ENCODE peak calls at places on chromosome 10, in four cellular contexts. J, D, Z and O are unnamed samples.

GRCh38 chr10:50653142-50653541 is 29.4 kb upstream of the SGMS1 start:
- DNase-seq in J (peak), D (no peak), Z (no peak), O (peak)

GRCh38 chr10:119829429-119829828 is 43.2 kb downstream of the MCMBP start:
- DNase-seq in J (no peak), D (no peak), Z (no peak), O (no peak)

GRCh38 chr10:97180367-97180763 is 5.4 kb downstream of the SLIT1 start:
- DNase-seq in J (no peak), D (no peak), Z (no peak), O (no peak)

GRCh38 chr10:74176380-74177139 is 25.5 kb downstream of the ADK start:
- DNase-seq in J (peak), D (peak), Z (peak), O (peak)

GRCh38 chr10:98555011-98555619 is 108.4 kb upstream of the HPS1 start:
- DNase-seq in J (no peak), D (no peak), Z (no peak), O (no peak)

GRCh38 chr10:31620236-31621151 is 301.5 kb downstream of the ZEB1 start:
- DNase-seq in J (peak), D (peak), Z (no peak), O (no peak)

GRCh38 chr10:72278668-72279393 is 5.1 kb downstream of the DDIT4 start:
- DNase-seq in J (no peak), D (no peak), Z (no peak), O (no peak)

GRCh38 chr10:108877130-108877529 is 1046.2 kb downstream of the XPNPEP1 start:
- DNase-seq in J (peak), D (no peak), Z (no peak), O (no peak)

GRCh38 chr10:72104472-72105097 is 16.2 kb upstream of the SPOCK2 start:
- DNase-seq in J (no peak), D (no peak), Z (no peak), O (no peak)

GRCh38 chr10:114541081-114541833 is 116.8 kb downstream of the ABLIM1 start:
- DNase-seq in J (peak), D (peak), Z (no peak), O (peak)

GRCh38 chr10:14584643-14585042 is 190.1 kb downstream of the FAM107B start:
- DNase-seq in J (no peak), D (no peak), Z (no peak), O (no peak)

GRCh38 chr10:80158598-80159127 is 26.1 kb downstream of the PLAC9 start:
- DNase-seq in J (peak), D (peak), Z (no peak), O (no peak)

GRCh38 chr10:42961156-42961589 is 115.7 kb upstream of the RET start:
- DNase-seq in J (no peak), D (no peak), Z (no peak), O (no peak)

GRCh38 chr10:76429331-76429625 is 997.9 kb downstream of the LRMDA start:
- DNase-seq in J (no peak), D (no peak), Z (no peak), O (no peak)

GRCh38 chr10:102400061-102400460 is 4.6 kb downstream of the NFKB2 start:
- DNase-seq in J (no peak), D (no peak), Z (no peak), O (no peak)

GRCh38 chr10:80612261-80612660 is 74.6 kb downstream of the SH2D4B start:
- DNase-seq in J (no peak), D (no peak), Z (no peak), O (no peak)

GRCh38 chr10:63887026-63887589 is 365.9 kb downstream of the REEP3 start:
- DNase-seq in J (no peak), D (no peak), Z (no peak), O (no peak)

GRCh38 chr10:10315989-10316388 is 701.7 kb upstream of the CELF2 start:
- DNase-seq in J (no peak), D (no peak), Z (no peak), O (no peak)

GRCh38 chr10:49539320-49539885 is 482 bp upstream of the ERCC6 start:
- DNase-seq in J (peak), D (peak), Z (peak), O (peak)

GRCh38 chr10:23643396-23643795 is 204.5 kb downstream of the OTUD1 start:
- DNase-seq in J (no peak), D (peak), Z (no peak), O (no peak)

GRCh38 chr10:639751-640672 is 49.5 kb downstream of the DIP2C start:
- DNase-seq in J (no peak), D (no peak), Z (no peak), O (no peak)

GRCh38 chr10:52599586-52600200 is 172.9 kb downstream of the MBL2 start:
- DNase-seq in J (no peak), D (no peak), Z (no peak), O (no peak)

DNA sequence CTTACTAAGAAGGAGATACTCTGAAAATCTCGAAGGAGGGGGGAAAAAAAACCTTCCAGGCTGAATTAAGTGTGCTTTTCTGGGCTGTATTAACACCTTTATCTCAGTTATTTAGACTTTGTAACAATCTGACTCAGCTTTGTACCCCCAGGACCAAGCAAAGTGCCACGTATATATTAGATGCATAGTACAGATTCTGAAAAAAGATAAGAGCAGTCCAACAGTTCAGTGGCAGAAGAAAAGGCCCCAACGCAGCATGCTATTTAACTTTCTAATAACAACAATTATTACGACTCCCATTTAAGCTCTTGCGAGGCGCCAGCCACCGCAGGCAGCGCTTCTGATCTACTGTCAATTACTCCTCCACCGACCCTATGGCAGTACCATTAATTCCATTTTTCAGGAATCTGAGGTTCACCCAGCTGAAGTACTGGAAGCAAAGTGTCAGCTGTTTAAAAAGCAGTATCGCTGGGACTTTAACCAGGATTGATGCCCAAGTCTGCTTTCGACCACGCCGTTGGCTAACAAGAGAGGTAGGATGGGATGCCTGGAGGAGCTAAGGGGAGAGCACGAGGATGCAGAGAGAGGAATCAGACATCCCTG is 660 bp downstream of the LIPA start:
- DNase-seq in J (no peak), D (no peak), Z (no peak), O (peak)
- TF ChIP-seq POLR2A in J (no peak), D (no peak), Z (no peak), O (no peak)

GRCh38 chr10:3785251-3785848 is 341 bp upstream of the KLF6 start:
- DNase-seq in J (peak), D (peak), Z (peak), O (peak)
- TF ChIP-seq POLR2A in J (peak), D (peak), Z (peak), O (peak)

GRCh38 chr10:44807451-44807850 is 103.7 kb upstream of the TMEM72 start:
- DNase-seq in J (no peak), D (no peak), Z (no peak), O (no peak)

GRCh38 chr10:44804661-44805060 is 106.5 kb upstream of the TMEM72 start:
- DNase-seq in J (peak), D (no peak), Z (no peak), O (no peak)

GRCh38 chr10:44803820-44804219 is 107.3 kb upstream of the TMEM72 start:
- DNase-seq in J (no peak), D (no peak), Z (no peak), O (no peak)

GRCh38 chr10:44806895-44807294 is 104.2 kb upstream of the TMEM72 start:
- DNase-seq in J (no peak), D (no peak), Z (no peak), O (no peak)

GRCh38 chr10:44805461-44806210 is 105.5 kb upstream of the TMEM72 start:
- DNase-seq in J (no peak), D (no peak), Z (no peak), O (no peak)
- TF ChIP-seq POLR2A in J (no peak), D (no peak), Z (no peak), O (no peak)

GRCh38 chr10:22631646-22632278 is 82.6 kb downstream of the PIP4K2A start:
- DNase-seq in J (peak), D (no peak), Z (no peak), O (peak)
- TF ChIP-seq POLR2A in J (no peak), D (no peak), Z (no peak), O (no peak)

DNA sequence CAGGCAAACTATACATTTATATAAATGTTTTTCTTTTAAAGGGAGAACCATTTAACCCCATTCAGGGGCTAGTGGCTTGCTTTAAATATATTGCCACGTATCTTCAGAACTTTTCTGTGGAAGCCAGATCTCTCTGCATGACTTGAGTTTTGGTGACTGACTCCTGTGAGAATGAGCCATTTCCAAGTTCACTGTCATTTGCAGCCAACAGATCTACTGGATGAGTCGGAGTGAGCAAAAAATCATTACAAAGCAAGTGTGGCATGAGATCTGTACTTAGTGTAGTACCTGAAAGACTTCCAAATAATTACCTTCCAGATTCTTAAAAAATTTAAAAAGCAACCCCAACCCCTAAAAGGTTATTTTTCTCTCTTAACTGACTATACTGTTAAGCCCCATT is 45.6 kb downstream of the PDSS1 start:
- DNase-seq in J (peak), D (no peak), Z (no peak), O (no peak)
- TF ChIP-seq POLR2A in J (no peak), D (no peak), Z (no peak), O (no peak)

GRCh38 chr10:77890097-77890496 is 36.5 kb downstream of the DLG5 start:
- DNase-seq in J (no peak), D (no peak), Z (no peak), O (no peak)

GRCh38 chr10:77889277-77889903 is 37.2 kb downstream of the DLG5 start:
- DNase-seq in J (no peak), D (peak), Z (no peak), O (no peak)

GRCh38 chr10:77888356-77888703 is 38.2 kb downstream of the DLG5 start:
- DNase-seq in J (no peak), D (no peak), Z (no peak), O (no peak)

GRCh38 chr10:77886795-77887355 is 39.7 kb downstream of the DLG5 start:
- DNase-seq in J (no peak), D (no peak), Z (no peak), O (no peak)

GRCh38 chr10:77887631-77888355 is 38.8 kb downstream of the DLG5 start:
- DNase-seq in J (no peak), D (no peak), Z (no peak), O (no peak)
- TF ChIP-seq POLR2A in J (no peak), D (no peak), Z (no peak), O (no peak)

GRCh38 chr10:132407846-132408278 is 10.9 kb downstream of the PWWP2B start:
- DNase-seq in J (peak), D (peak), Z (no peak), O (no peak)
- TF ChIP-seq POLR2A in J (no peak), D (peak), Z (no peak), O (no peak)

GRCh38 chr10:110725809-110726641 is 81.9 kb downstream of the RBM20 start:
- DNase-seq in J (peak), D (no peak), Z (no peak), O (no peak)
- TF ChIP-seq POLR2A in J (no peak), D (no peak), Z (no peak), O (no peak)

DNA sequence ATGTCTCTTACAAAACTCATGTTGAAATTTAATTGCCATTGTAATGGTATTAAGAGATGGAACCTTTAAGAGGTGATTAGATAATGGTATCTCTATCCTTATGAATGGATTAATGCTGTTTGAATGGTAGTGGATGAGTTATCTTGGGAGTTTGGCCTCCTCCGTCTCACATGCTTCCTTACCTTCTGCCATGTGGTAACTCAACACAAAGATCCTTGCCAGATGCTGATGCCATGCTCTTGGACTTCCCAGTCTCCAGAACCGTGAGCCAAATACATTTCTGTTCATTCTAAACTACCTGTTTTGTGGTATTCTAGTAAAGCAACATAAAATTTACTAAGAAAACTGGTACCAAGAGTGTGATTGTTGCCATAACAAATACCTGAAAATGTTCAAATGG is 23.2 kb downstream of the PTEN start:
- DNase-seq in J (no peak), D (no peak), Z (no peak), O (no peak)
- TF ChIP-seq POLR2A in J (no peak), D (no peak), Z (no peak), O (no peak)

DNA sequence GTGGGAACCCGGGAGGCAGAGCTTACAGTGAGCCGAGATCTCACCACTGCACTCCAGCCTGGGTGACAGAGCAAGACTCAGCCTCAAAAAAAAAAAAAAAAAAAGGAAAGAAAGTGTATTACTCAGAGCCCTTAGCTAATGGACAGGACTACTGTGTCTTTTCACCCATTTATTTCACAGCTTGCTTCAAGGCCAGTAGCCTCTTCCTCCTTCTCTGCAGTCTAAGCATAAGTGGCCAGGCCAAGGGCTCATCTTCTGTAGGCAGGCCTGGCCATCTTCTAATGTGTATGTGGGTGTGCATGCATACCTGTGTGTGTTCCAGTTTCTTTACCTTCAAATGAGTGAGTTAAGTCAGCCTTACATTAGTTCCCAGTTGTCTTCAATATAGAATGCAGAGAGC is 94.8 kb upstream of the GDF10 start:
- DNase-seq in J (no peak), D (no peak), Z (no peak), O (no peak)
- TF ChIP-seq POLR2A in J (no peak), D (no peak), Z (no peak), O (no peak)